ENCODE peak calls at places on chromosomes 13 and 19, in six cellular contexts. V is stimulated activated naive B cell treated with anti-CD40 and anti-IgM and Interleukin-4, amounts not matched to agents 10 μg/mL and 1 μg/mL and 100 μg/mL, for 72 hours; Q is brain microvascular endothelial cell; T is AG04450; D is activated CD4-positive, CD25-positive, alpha-beta regulatory T cell; A is SK-N-DZ. W is an unnamed sample.

GRCh38 chr13:103187621-103188020 is 121.4 kb upstream of the SLC10A2 start:
- DNase-seq in T (no peak), Q (no peak), A (peak; percentile 90), V (no peak), D (no peak), W (no peak)

GRCh38 chr13:38602261-38602660 is 84.6 kb upstream of the FREM2 start:
- DNase-seq in V (no peak), T (no peak), A (no peak), Q (peak; percentile 18), D (no peak), W (no peak)

GRCh38 chr19:38224014-38224862 is at the start of gene DPF1:
- DNase-seq in Q (peak; percentile 70), T (no peak), D (no peak), A (peak; percentile 80), V (peak; percentile 77), W (peak; percentile 70)

GRCh38 chr19:19106061-19106551 is 32.2 kb downstream of the TMEM161A start:
- DNase-seq in A (no peak), Q (no peak), V (no peak), D (no peak), T (no peak), W (no peak)

GRCh38 chr19:32558607-32559228 is 22.3 kb upstream of the PDCD5 start:
- DNase-seq in T (no peak), A (no peak), Q (no peak), V (no peak), D (no peak), W (no peak)

GRCh38 chr13:55570371-55570770 is 1570.3 kb upstream of the PRR20A start:
- DNase-seq in T (no peak), D (no peak), Q (no peak), V (no peak), A (no peak), W (no peak)

GRCh38 chr19:53518061-53518460 is 19.9 kb upstream of the ZNF331 start:
- DNase-seq in V (no peak), Q (no peak), T (no peak), A (no peak), D (no peak), W (no peak)

GRCh38 chr19:19115954-19116353 is 22.3 kb downstream of the TMEM161A start:
- DNase-seq in T (no peak), Q (no peak), A (no peak), V (no peak), D (no peak), W (peak; percentile 29)

GRCh38 chr13:95564948-95565347 is 12.4 kb downstream of the CLDN10 start:
- DNase-seq in T (no peak), D (no peak), V (no peak), A (no peak), Q (no peak), W (peak; percentile 36)

GRCh38 chr13:66532146-66532545 is 698.0 kb downstream of the PCDH9 start:
- DNase-seq in Q (peak; percentile 62), V (no peak), D (no peak), T (peak; percentile 62), A (no peak), W (no peak)

GRCh38 chr19:52277471-52277870 is 8.1 kb downstream of the ZNF766 start:
- DNase-seq in Q (no peak), V (no peak), T (no peak), D (no peak), A (no peak), W (no peak)

GRCh38 chr13:74062933-74063332 is 71.3 kb downstream of the KLF12 start:
- DNase-seq in D (no peak), Q (peak; percentile 75), T (no peak), A (no peak), V (peak; percentile 32), W (no peak)

GRCh38 chr13:114140909-114141255 is 8.5 kb upstream of the RASA3 start:
- DNase-seq in V (peak; percentile 49), A (no peak), D (peak; percentile 38), T (no peak), Q (no peak), W (no peak)

GRCh38 chr19:4389511-4390016 is 10.8 kb downstream of the SH3GL1 start:
- DNase-seq in A (no peak), T (no peak), Q (no peak), V (no peak), D (no peak), W (no peak)

GRCh38 chr19:34104099-34104498 is 68.2 kb upstream of the LSM14A start:
- DNase-seq in V (no peak), Q (no peak), A (no peak), D (no peak), T (no peak), W (peak; percentile 90)

GRCh38 chr19:3310280-3310679 is 56.1 kb upstream of the NFIC start:
- DNase-seq in Q (no peak), T (no peak), D (no peak), A (no peak), V (no peak), W (no peak)

GRCh38 chr19:43432866-43433673 is 18.4 kb downstream of the TEX101 start:
- DNase-seq in T (no peak), A (peak; percentile 48), Q (peak; percentile 32), D (peak; percentile 43), V (peak; percentile 29), W (peak; percentile 74)

GRCh38 chr13:110424596-110425443 is 117.7 kb downstream of the COL4A2 start:
- DNase-seq in Q (no peak), T (peak; percentile 26), D (no peak), A (no peak), V (no peak), W (no peak)

GRCh38 chr19:55712804-55713631 is 25.2 kb downstream of the NLRP9 start:
- DNase-seq in D (no peak), A (no peak), Q (no peak), V (no peak), T (no peak), W (no peak)

GRCh38 chr13:90690458-90691063 is 656.9 kb upstream of the MIR17HG start:
- DNase-seq in Q (peak; percentile 51), V (no peak), A (no peak), D (no peak), T (no peak), W (no peak)

GRCh38 chr19:38182536-38183210 is 41.3 kb downstream of the DPF1 start:
- DNase-seq in D (no peak), Q (no peak), T (no peak), V (no peak), A (no peak), W (no peak)

GRCh38 chr13:38167164-38167822 is 182.4 kb upstream of the UFM1 start:
- DNase-seq in V (no peak), D (no peak), Q (no peak), A (no peak), T (no peak), W (peak; percentile 33)

GRCh38 chr13:29435125-29435911 is 160.2 kb downstream of the SLC7A1 start:
- DNase-seq in D (no peak), V (no peak), T (peak; percentile 45), A (peak; percentile 96), Q (peak; percentile 66), W (no peak)

GRCh38 chr19:46809534-46810272 is 21.3 kb upstream of the SLC1A5 start:
- DNase-seq in A (no peak), Q (no peak), T (no peak), D (no peak), V (no peak), W (no peak)

GRCh38 chr13:46577656-46578589 is 25.0 kb downstream of the LRCH1 start:
- DNase-seq in T (no peak), D (no peak), Q (no peak), V (no peak), A (no peak), W (peak; percentile 51)

GRCh38 chr19:35260694-35261304 is 8.0 kb upstream of the USF2 start:
- DNase-seq in Q (no peak), A (no peak), D (no peak), V (no peak), T (no peak), W (no peak)

GRCh38 chr19:6489278-6490061 is 7.9 kb upstream of the DENND1C start:
- DNase-seq in Q (no peak), T (no peak), D (no peak), V (no peak), A (no peak), W (no peak)

GRCh38 chr13:106597190-106597589 is 29.3 kb upstream of the ARGLU1 start:
- DNase-seq in A (no peak), Q (peak; percentile 14), T (no peak), V (no peak), D (no peak), W (no peak)

GRCh38 chr19:5621311-5621944 is 1.1 kb downstream of the SAFB2 start:
- DNase-seq in D (no peak), A (no peak), T (no peak), Q (no peak), V (no peak), W (no peak)

GRCh38 chr13:80141114-80141849 is 199.6 kb downstream of the SPRY2 start:
- DNase-seq in D (no peak), V (no peak), A (no peak), T (peak; percentile 44), Q (peak; percentile 75), W (peak; percentile 56)

GRCh38 chr19:46863818-46864629 is 3.2 kb downstream of the ARHGAP35 start:
- DNase-seq in D (no peak), T (no peak), Q (peak; percentile 52), A (no peak), V (no peak), W (no peak)

GRCh38 chr13:25886438-25887214 is 165.2 kb downstream of the SHISA2 start:
- DNase-seq in V (no peak), A (no peak), D (no peak), T (peak; percentile 27), Q (peak; percentile 77), W (no peak)

GRCh38 chr13:53045110-53045509 is 16.5 kb downstream of the OLFM4 start:
- DNase-seq in Q (no peak), A (no peak), D (no peak), T (no peak), V (no peak), W (no peak)

GRCh38 chr19:55383279-55383788 is 758 bp downstream of the TMEM238 start:
- DNase-seq in D (no peak), A (no peak), T (no peak), V (no peak), Q (no peak), W (no peak)

GRCh38 chr19:18109363-18109730 is 11.8 kb downstream of the MAST3 start:
- DNase-seq in D (no peak), A (no peak), T (no peak), Q (no peak), V (no peak), W (no peak)

W was measured in Kasumi-1.